ENCODE peak calls at places on chromosomes 2 and 18, in seven cellular contexts. T is fibroblast of lung, Z is adrenal gland, I is brain microvascular endothelial cell, H is GM06990, R is ascending aorta, X is GM23338. Q is an unnamed sample. For H3K27me3, the result is how much of the 10 kb centered on the place peaks cover.

GRCh38 chr2:129067921-129068320 is 749.3 kb upstream of the HS6ST1 start:
- DNase-seq in T (no peak), Z (no peak), I (no peak), H (no peak), R (no peak), X (no peak), Q (no peak)

GRCh38 chr2:172262486-172262885 is 159.8 kb upstream of the DLX2 start:
- DNase-seq in T (no peak), Z (no peak), I (no peak), H (no peak), R (no peak), X (no peak), Q (no peak)

GRCh38 chr2:192023006-192023405 is 171.7 kb downstream of the TMEFF2 start:
- DNase-seq in T (no peak), Z (no peak), I (no peak), H (no peak), R (no peak), X (no peak), Q (no peak)

GRCh38 chr2:37993135-37993534 is 68.0 kb downstream of the RMDN2 start:
- DNase-seq in T (peak), Z (no peak), I (peak), H (no peak), R (no peak), X (peak), Q (no peak)

GRCh38 chr18:13217466-13217961 is 1.0 kb upstream of the LDLRAD4 start:
- DNase-seq in T (peak), Z (peak), I (no peak), H (peak), R (no peak), X (peak), Q (peak)

GRCh38 chr2:106685180-106685897 is 198.2 kb downstream of the CD8B2 start:
- DNase-seq in T (no peak), Z (no peak), I (no peak), H (no peak), R (no peak), X (peak), Q (no peak)

GRCh38 chr2:221397179-221397578 is 174.9 kb downstream of the EPHA4 start:
- DNase-seq in T (no peak), Z (no peak), I (no peak), H (no peak), R (no peak), X (no peak), Q (no peak)

GRCh38 chr2:154952346-154953010 is 254.0 kb downstream of the KCNJ3 start:
- DNase-seq in T (no peak), Z (no peak), I (no peak), H (no peak), R (no peak), X (peak), Q (no peak)

GRCh38 chr2:218607436-218608115 is at the start of gene PLCD4:
- DNase-seq in T (peak), Z (peak), I (peak), H (no peak), R (no peak), X (peak), Q (no peak)

GRCh38 chr2:119659601-119660342 is 19.2 kb upstream of the TMEM177 start:
- DNase-seq in T (no peak), Z (peak), I (peak), H (no peak), R (no peak), X (peak), Q (no peak)

GRCh38 chr18:13268746-13269285 is 50.3 kb downstream of the LDLRAD4 start:
- DNase-seq in T (peak), Z (no peak), I (no peak), H (no peak), R (no peak), X (no peak), Q (peak)

GRCh38 chr2:199471443-199472057 is 13.8 kb upstream of the SATB2 start:
- DNase-seq in T (peak), Z (peak), I (peak), H (no peak), R (no peak), X (peak), Q (no peak)
- H3K27me3 ChIP-seq in T (half or more), Z (half or more), I (half or more), H (under half), R (under half), X (half or more), Q (under half)

GRCh38 chr18:55585586-55586521 is 2.1 kb downstream of the TCF4 start:
- DNase-seq in T (peak), Z (no peak), I (no peak), H (no peak), R (no peak), X (peak), Q (no peak)
- H3K4me3 ChIP-seq in T (peak), Z (no peak), I (peak), H (no peak), R (peak), X (peak), Q (peak)

GRCh38 chr2:160390544-160391258 is 102.9 kb downstream of the RBMS1 start:
- DNase-seq in T (peak), Z (no peak), I (no peak), H (no peak), R (no peak), X (no peak), Q (no peak)

GRCh38 chr2:160388464-160389263 is 104.9 kb downstream of the RBMS1 start:
- DNase-seq in T (no peak), Z (peak), I (no peak), H (no peak), R (no peak), X (peak), Q (no peak)

GRCh38 chr2:160389875-160390274 is 103.7 kb downstream of the RBMS1 start:
- DNase-seq in T (peak), Z (no peak), I (no peak), H (no peak), R (no peak), X (no peak), Q (no peak)

GRCh38 chr2:160394153-160394552 is 99.5 kb downstream of the RBMS1 start:
- DNase-seq in T (no peak), Z (no peak), I (no peak), H (peak), R (no peak), X (no peak), Q (no peak)

DNA sequence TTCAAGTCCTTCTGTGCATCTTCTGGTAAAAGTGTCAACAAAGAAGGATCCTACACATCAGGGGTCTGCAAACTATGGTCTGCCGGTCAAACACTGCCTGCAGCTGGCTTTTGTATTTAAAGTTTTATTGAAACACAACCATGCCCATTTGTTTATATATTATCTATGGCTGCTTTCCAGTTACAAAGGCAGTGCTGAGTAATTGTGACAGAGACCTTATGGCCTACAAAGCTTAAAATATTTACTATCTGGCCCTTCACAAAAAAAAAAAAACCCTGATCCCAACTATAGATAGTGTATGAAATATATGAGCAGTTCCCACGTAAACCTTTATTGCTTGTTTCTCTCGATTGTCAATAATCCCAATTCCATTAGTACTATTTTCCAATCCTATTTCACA is 101.4 kb downstream of the RBMS1 start:
- DNase-seq in T (no peak), Z (no peak), I (no peak), H (no peak), R (no peak), X (no peak), Q (no peak)
- TF ChIP-seq CTCF in T (no peak), Z (no peak), I (no peak), H (no peak), R (no peak), X (no peak), Q (no peak)

DNA sequence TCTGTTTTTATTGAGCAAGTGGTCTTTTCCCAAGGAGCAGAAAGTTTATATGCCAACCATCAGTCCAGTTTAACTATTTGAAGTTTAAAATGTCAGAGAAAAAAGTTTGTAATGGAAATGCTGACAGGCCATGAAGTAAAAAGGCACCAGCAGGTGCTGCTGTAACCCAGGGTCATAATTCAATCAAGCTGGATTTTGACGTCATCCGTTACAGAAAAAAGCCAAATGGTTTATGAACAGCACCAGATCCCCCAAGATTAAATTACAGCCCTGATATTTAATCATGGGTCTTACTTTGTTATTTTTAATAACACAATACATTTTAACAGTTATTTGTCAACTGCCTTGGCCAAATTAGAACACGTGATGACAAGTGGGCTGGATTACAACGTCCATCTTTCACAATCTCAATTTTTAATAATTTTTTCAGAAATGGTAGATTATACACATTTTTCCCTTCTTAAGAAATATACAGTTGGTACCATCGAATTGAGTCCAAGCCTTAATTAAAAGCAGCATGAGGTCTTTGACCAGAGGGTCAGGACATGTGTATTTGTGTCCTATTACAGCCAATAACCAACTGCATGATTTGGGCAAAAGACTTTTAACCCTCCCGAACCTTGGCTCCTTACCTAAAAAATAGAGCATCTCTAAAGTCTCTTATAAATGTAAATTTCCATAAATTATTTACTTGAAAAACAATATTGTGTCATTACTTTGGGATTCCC is 10.0 kb downstream of the TCF4 start:
- DNase-seq in T (no peak), Z (no peak), I (no peak), H (no peak), R (no peak), X (peak), Q (no peak)
- H3K27me3 ChIP-seq in T (under half), Z (under half), I (under half), H (under half), R (under half), X (under half), Q (under half)

GRCh38 chr2:55113976-55114564 is 63.8 kb upstream of the RTN4 start:
- DNase-seq in T (no peak), Z (no peak), I (no peak), H (no peak), R (no peak), X (no peak), Q (no peak)

GRCh38 chr2:55111230-55111569 is 60.9 kb upstream of the RTN4 start:
- DNase-seq in T (no peak), Z (no peak), I (no peak), H (no peak), R (no peak), X (no peak), Q (no peak)

GRCh38 chr2:55109219-55109891 is 59.1 kb upstream of the RTN4 start:
- DNase-seq in T (peak), Z (no peak), I (peak), H (no peak), R (no peak), X (no peak), Q (no peak)

GRCh38 chr2:55112229-55113016 is 62.2 kb upstream of the RTN4 start:
- DNase-seq in T (peak), Z (peak), I (peak), H (no peak), R (no peak), X (no peak), Q (no peak)

DNA sequence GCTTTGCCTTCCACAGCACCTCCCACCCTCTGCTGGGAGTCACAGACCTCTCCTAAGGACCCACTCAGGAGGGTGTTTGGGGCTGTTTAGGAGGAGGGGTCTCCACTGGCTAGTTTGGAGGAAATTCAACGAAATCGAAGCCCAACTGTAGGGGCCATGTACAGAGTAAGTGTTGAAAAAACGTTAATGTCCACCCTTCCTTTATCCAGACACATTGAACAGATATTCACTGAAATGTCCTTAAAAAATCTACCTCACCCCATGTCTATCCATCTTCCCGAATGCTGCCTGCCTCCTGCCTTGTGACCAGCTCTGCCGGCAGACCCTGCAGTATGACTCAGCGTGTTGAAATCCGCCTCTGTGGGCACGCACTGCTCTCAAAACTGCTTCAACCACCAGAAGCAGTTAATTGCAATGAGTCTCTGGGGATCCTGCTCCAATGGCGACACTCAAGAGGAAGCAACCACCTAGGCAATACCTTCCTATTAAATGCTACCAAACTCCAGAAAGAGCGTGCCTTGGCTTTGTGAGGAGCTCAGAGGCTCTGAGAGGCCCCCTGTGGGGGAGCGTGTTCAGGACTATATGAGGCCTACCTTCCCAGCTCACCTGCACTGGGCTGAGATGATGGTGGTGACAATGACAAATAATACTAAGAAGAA is 61.4 kb upstream of the RTN4 start:
- DNase-seq in T (peak), Z (peak), I (peak), H (no peak), R (peak), X (peak), Q (no peak)
- H3K4me3 ChIP-seq in T (peak), Z (no peak), I (no peak), H (no peak), R (no peak), X (no peak), Q (no peak)

GRCh38 chr18:74745658-74746403 is 148.2 kb downstream of the ZNF407 start:
- DNase-seq in T (peak), Z (no peak), I (peak), H (no peak), R (no peak), X (no peak), Q (no peak)

GRCh38 chr18:74734013-74734444 is 136.4 kb downstream of the ZNF407 start:
- DNase-seq in T (no peak), Z (no peak), I (no peak), H (no peak), R (no peak), X (no peak), Q (no peak)

GRCh38 chr18:74742573-74742972 is 144.9 kb downstream of the ZNF407 start:
- DNase-seq in T (peak), Z (no peak), I (no peak), H (no peak), R (no peak), X (no peak), Q (no peak)

GRCh38 chr18:74739926-74740325 is 142.3 kb downstream of the ZNF407 start:
- DNase-seq in T (no peak), Z (no peak), I (no peak), H (no peak), R (no peak), X (peak), Q (no peak)
- TF ChIP-seq CTCF in T (no peak), Z (no peak), I (no peak), H (no peak), R (no peak), X (no peak), Q (no peak)

GRCh38 chr18:37566479-37567060 is 972 bp upstream of the CELF4 start:
- DNase-seq in T (no peak), Z (no peak), I (no peak), H (no peak), R (no peak), X (peak), Q (no peak)
- H3K27me3 ChIP-seq in T (under half), Z (under half), I (under half), H (under half), R (under half), X (half or more), Q (under half)

DNA sequence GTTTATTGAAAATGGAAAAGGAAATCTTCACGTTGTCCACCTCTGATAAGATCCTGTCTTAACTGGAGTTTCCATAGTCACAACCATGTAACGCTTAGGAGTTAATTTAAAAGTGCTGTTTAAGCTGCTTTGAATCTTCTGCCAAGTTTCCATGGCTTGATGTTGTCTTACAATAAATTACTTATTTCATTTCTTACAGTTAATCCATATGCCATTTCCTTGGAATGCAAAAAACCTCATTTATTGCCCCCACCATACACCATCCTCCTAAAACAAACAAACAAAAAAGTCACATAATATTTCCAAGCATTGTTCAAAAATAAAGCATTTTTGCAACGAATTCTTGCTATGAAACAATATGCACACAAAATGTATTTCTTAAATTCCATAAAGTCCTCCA is 46.7 kb upstream of the PXDN start:
- DNase-seq in T (no peak), Z (no peak), I (no peak), H (no peak), R (no peak), X (no peak), Q (no peak)
- H3K4me3 ChIP-seq in T (no peak), Z (no peak), I (no peak), H (no peak), R (no peak), X (no peak), Q (no peak)

Q was measured in prostate gland.